ENCODE peak calls at places on chromosomes 5 and 9, in nine cellular contexts. One of them, this sample, is unnamed.

GRCh38 chr5:114055318-114055788 is 306.5 kb upstream of the KCNN2 start:
- DNase-seq in adipocyte: peak; percentile 90
- DNase-seq in naive thymus-derived CD4-positive, alpha-beta T cell: no peak
- DNase-seq in tibial nerve: no peak
- DNase-seq in HAP-1: peak; percentile 51
- DNase-seq in cardiac muscle cell: peak; percentile 95
- DNase-seq in lower lobe of right lung: peak; percentile 45
- DNase-seq in CD8-positive, alpha-beta T cell: no peak
- DNase-seq in breast epithelium: no peak
- DNase-seq in this sample: peak; percentile 66

GRCh38 chr5:168852329-168852728 is 273.2 kb upstream of the PANK3 start:
- DNase-seq in cardiac muscle cell: no peak
- DNase-seq in naive thymus-derived CD4-positive, alpha-beta T cell: no peak
- DNase-seq in adipocyte: no peak
- DNase-seq in tibial nerve: no peak
- DNase-seq in lower lobe of right lung: no peak
- DNase-seq in breast epithelium: no peak
- DNase-seq in HAP-1: no peak
- DNase-seq in CD8-positive, alpha-beta T cell: no peak
- DNase-seq in this sample: no peak

GRCh38 chr5:120405291-120405864 is 58.7 kb upstream of the PRR16 start:
- DNase-seq in HAP-1: no peak
- DNase-seq in breast epithelium: no peak
- DNase-seq in cardiac muscle cell: no peak
- DNase-seq in naive thymus-derived CD4-positive, alpha-beta T cell: no peak
- DNase-seq in lower lobe of right lung: no peak
- DNase-seq in tibial nerve: no peak
- DNase-seq in adipocyte: peak; percentile 80
- DNase-seq in CD8-positive, alpha-beta T cell: no peak
- DNase-seq in this sample: no peak

GRCh38 chr9:108297025-108297424 is 558.8 kb downstream of the ACTL7B start:
- DNase-seq in cardiac muscle cell: no peak
- DNase-seq in tibial nerve: peak; percentile 57
- DNase-seq in naive thymus-derived CD4-positive, alpha-beta T cell: no peak
- DNase-seq in HAP-1: no peak
- DNase-seq in breast epithelium: peak; percentile 43
- DNase-seq in lower lobe of right lung: peak; percentile 55
- DNase-seq in adipocyte: peak; percentile 86
- DNase-seq in CD8-positive, alpha-beta T cell: no peak
- DNase-seq in this sample: peak; percentile 63

GRCh38 chr9:119197858-119198607 is 171.2 kb downstream of the BRINP1 start:
- DNase-seq in tibial nerve: no peak
- DNase-seq in HAP-1: no peak
- DNase-seq in cardiac muscle cell: no peak
- DNase-seq in adipocyte: no peak
- DNase-seq in breast epithelium: no peak
- DNase-seq in naive thymus-derived CD4-positive, alpha-beta T cell: no peak
- DNase-seq in lower lobe of right lung: no peak
- DNase-seq in CD8-positive, alpha-beta T cell: no peak
- DNase-seq in this sample: no peak

GRCh38 chr5:32713396-32714381 is 2.6 kb downstream of the NPR3 start:
- DNase-seq in CD8-positive, alpha-beta T cell: no peak
- DNase-seq in breast epithelium: no peak
- DNase-seq in adipocyte: peak; percentile 77
- DNase-seq in HAP-1: no peak
- DNase-seq in tibial nerve: no peak
- DNase-seq in cardiac muscle cell: peak; percentile 30
- DNase-seq in naive thymus-derived CD4-positive, alpha-beta T cell: no peak
- DNase-seq in lower lobe of right lung: peak; percentile 60
- DNase-seq in this sample: peak; percentile 72

GRCh38 chr5:90528704-90529233 is 615 bp downstream of the LYSMD3 start:
- DNase-seq in breast epithelium: no peak
- DNase-seq in HAP-1: peak; percentile 24
- DNase-seq in lower lobe of right lung: no peak
- DNase-seq in naive thymus-derived CD4-positive, alpha-beta T cell: peak; percentile 64
- DNase-seq in adipocyte: peak; percentile 64
- DNase-seq in cardiac muscle cell: peak; percentile 39
- DNase-seq in CD8-positive, alpha-beta T cell: no peak
- DNase-seq in tibial nerve: no peak
- DNase-seq in this sample: no peak

GRCh38 chr5:149172261-149172660 is 31.0 kb downstream of the ABLIM3 start:
- DNase-seq in tibial nerve: no peak
- DNase-seq in CD8-positive, alpha-beta T cell: no peak
- DNase-seq in breast epithelium: no peak
- DNase-seq in lower lobe of right lung: no peak
- DNase-seq in cardiac muscle cell: no peak
- DNase-seq in HAP-1: no peak
- DNase-seq in naive thymus-derived CD4-positive, alpha-beta T cell: no peak
- DNase-seq in adipocyte: peak; percentile 80
- DNase-seq in this sample: no peak

GRCh38 chr5:62498961-62499360 is 79.7 kb upstream of the LRRC70 start:
- DNase-seq in lower lobe of right lung: no peak
- DNase-seq in tibial nerve: no peak
- DNase-seq in breast epithelium: no peak
- DNase-seq in naive thymus-derived CD4-positive, alpha-beta T cell: no peak
- DNase-seq in cardiac muscle cell: no peak
- DNase-seq in adipocyte: no peak
- DNase-seq in HAP-1: no peak
- DNase-seq in CD8-positive, alpha-beta T cell: no peak
- DNase-seq in this sample: no peak

GRCh38 chr5:131413605-131414559 is 150.0 kb downstream of the CDC42SE2 start:
- DNase-seq in naive thymus-derived CD4-positive, alpha-beta T cell: no peak
- DNase-seq in cardiac muscle cell: no peak
- DNase-seq in HAP-1: no peak
- DNase-seq in adipocyte: peak; percentile 37
- DNase-seq in tibial nerve: no peak
- DNase-seq in CD8-positive, alpha-beta T cell: no peak
- DNase-seq in breast epithelium: no peak
- DNase-seq in lower lobe of right lung: no peak
- DNase-seq in this sample: no peak

GRCh38 chr5:138545919-138546562 is 3.0 kb upstream of the ETF1 start:
- DNase-seq in lower lobe of right lung: no peak
- DNase-seq in CD8-positive, alpha-beta T cell: no peak
- DNase-seq in tibial nerve: no peak
- DNase-seq in adipocyte: no peak
- DNase-seq in cardiac muscle cell: no peak
- DNase-seq in HAP-1: no peak
- DNase-seq in breast epithelium: no peak
- DNase-seq in naive thymus-derived CD4-positive, alpha-beta T cell: no peak
- DNase-seq in this sample: no peak

GRCh38 chr5:9058161-9058560 is 487.7 kb downstream of the SEMA5A start:
- DNase-seq in naive thymus-derived CD4-positive, alpha-beta T cell: no peak
- DNase-seq in breast epithelium: no peak
- DNase-seq in adipocyte: no peak
- DNase-seq in tibial nerve: no peak
- DNase-seq in lower lobe of right lung: no peak
- DNase-seq in HAP-1: no peak
- DNase-seq in cardiac muscle cell: no peak
- DNase-seq in CD8-positive, alpha-beta T cell: no peak
- DNase-seq in this sample: no peak
- H3K9me3 ChIP-seq in naive thymus-derived CD4-positive, alpha-beta T cell: no peaks in the 10 kb centered on the region
- H3K9me3 ChIP-seq in breast epithelium: no peaks in the 10 kb centered on the region
- H3K9me3 ChIP-seq in adipocyte: no peaks in the 10 kb centered on the region
- H3K9me3 ChIP-seq in tibial nerve: no peaks in the 10 kb centered on the region
- H3K9me3 ChIP-seq in lower lobe of right lung: no peaks in the 10 kb centered on the region
- H3K9me3 ChIP-seq in HAP-1: no peaks in the 10 kb centered on the region
- H3K9me3 ChIP-seq in cardiac muscle cell: no peaks in the 10 kb centered on the region
- H3K9me3 ChIP-seq in CD8-positive, alpha-beta T cell: no peaks in the 10 kb centered on the region
- H3K9me3 ChIP-seq in this sample: no peaks in the 10 kb centered on the region

DNA sequence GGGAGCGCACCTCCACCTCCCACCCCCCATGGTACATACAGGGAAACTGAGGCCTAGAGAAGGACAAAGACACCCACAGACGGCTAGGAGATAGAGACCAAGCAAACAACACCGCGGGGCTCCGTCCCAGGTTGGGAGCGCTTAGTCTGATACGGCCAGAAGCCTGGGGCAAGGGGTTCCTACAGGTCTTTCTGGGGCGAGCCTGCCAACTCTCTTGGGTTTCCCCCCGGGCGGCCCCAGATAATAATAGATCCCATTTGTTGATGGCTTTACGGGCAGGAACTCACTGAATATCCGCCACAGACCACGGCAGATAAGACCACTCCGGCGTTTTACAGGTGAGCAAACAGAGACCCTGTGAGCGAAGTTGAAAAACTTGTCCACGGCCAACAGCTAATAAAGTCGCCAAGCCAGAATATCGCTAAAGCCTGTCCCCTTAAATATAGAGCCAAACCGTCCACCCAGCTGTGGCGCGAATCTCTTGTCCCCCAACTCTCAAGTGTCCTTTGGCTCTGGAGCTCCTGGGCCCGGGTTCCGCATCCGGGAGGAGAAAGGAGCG is 5.1 kb upstream of the EBF1 start:
- DNase-seq in tibial nerve: no peak
- DNase-seq in HAP-1: no peak
- DNase-seq in breast epithelium: no peak
- DNase-seq in CD8-positive, alpha-beta T cell: no peak
- DNase-seq in naive thymus-derived CD4-positive, alpha-beta T cell: no peak
- DNase-seq in lower lobe of right lung: no peak
- DNase-seq in cardiac muscle cell: no peak
- DNase-seq in adipocyte: no peak
- DNase-seq in this sample: no peak
- H3K4me3 ChIP-seq in tibial nerve: no peak overlapping the region
- H3K4me3 ChIP-seq in HAP-1: no peak overlapping the region
- H3K4me3 ChIP-seq in breast epithelium: no peak overlapping the region
- H3K4me3 ChIP-seq in CD8-positive, alpha-beta T cell: no peak overlapping the region
- H3K4me3 ChIP-seq in naive thymus-derived CD4-positive, alpha-beta T cell: no peak overlapping the region
- H3K4me3 ChIP-seq in lower lobe of right lung: no peak overlapping the region
- H3K4me3 ChIP-seq in cardiac muscle cell: peak overlapping the region; percentile 19
- H3K4me3 ChIP-seq in adipocyte: no peak overlapping the region
- H3K4me3 ChIP-seq in this sample: peak overlapping the region; percentile 10

GRCh38 chr9:111548623-111549022 is 23.6 kb downstream of the ZNF483 start:
- DNase-seq in breast epithelium: no peak
- DNase-seq in tibial nerve: no peak
- DNase-seq in naive thymus-derived CD4-positive, alpha-beta T cell: no peak
- DNase-seq in adipocyte: no peak
- DNase-seq in HAP-1: no peak
- DNase-seq in cardiac muscle cell: no peak
- DNase-seq in CD8-positive, alpha-beta T cell: no peak
- DNase-seq in lower lobe of right lung: no peak
- DNase-seq in this sample: no peak
- H3K9me3 ChIP-seq in breast epithelium: peaks cover 79% of the 10 kb centered on the region
- H3K9me3 ChIP-seq in tibial nerve: peaks cover 13% of the 10 kb centered on the region
- H3K9me3 ChIP-seq in naive thymus-derived CD4-positive, alpha-beta T cell: peaks cover 4% of the 10 kb centered on the region
- H3K9me3 ChIP-seq in adipocyte: peaks cover 100% of the 10 kb centered on the region
- H3K9me3 ChIP-seq in HAP-1: peaks cover 17% of the 10 kb centered on the region
- H3K9me3 ChIP-seq in cardiac muscle cell: peaks cover 8% of the 10 kb centered on the region
- H3K9me3 ChIP-seq in CD8-positive, alpha-beta T cell: peaks cover 33% of the 10 kb centered on the region
- H3K9me3 ChIP-seq in lower lobe of right lung: peaks cover 93% of the 10 kb centered on the region
- H3K9me3 ChIP-seq in this sample: peaks cover 93% of the 10 kb centered on the region

GRCh38 chr5:150670275-150670960 is 9.4 kb downstream of the MYOZ3 start:
- DNase-seq in HAP-1: peak; percentile 74
- DNase-seq in naive thymus-derived CD4-positive, alpha-beta T cell: no peak
- DNase-seq in breast epithelium: peak; percentile 3
- DNase-seq in adipocyte: no peak
- DNase-seq in cardiac muscle cell: no peak
- DNase-seq in lower lobe of right lung: no peak
- DNase-seq in CD8-positive, alpha-beta T cell: no peak
- DNase-seq in tibial nerve: no peak
- DNase-seq in this sample: no peak

GRCh38 chr5:150672884-150673275 is 11.8 kb downstream of the MYOZ3 start:
- DNase-seq in HAP-1: no peak
- DNase-seq in cardiac muscle cell: no peak
- DNase-seq in naive thymus-derived CD4-positive, alpha-beta T cell: no peak
- DNase-seq in tibial nerve: no peak
- DNase-seq in lower lobe of right lung: no peak
- DNase-seq in CD8-positive, alpha-beta T cell: no peak
- DNase-seq in adipocyte: no peak
- DNase-seq in breast epithelium: no peak
- DNase-seq in this sample: no peak

GRCh38 chr5:150672237-150672883 is 11.3 kb downstream of the MYOZ3 start:
- DNase-seq in CD8-positive, alpha-beta T cell: no peak
- DNase-seq in naive thymus-derived CD4-positive, alpha-beta T cell: peak; percentile 18
- DNase-seq in tibial nerve: no peak
- DNase-seq in lower lobe of right lung: no peak
- DNase-seq in cardiac muscle cell: peak; percentile 53
- DNase-seq in adipocyte: peak; percentile 45
- DNase-seq in HAP-1: peak; percentile 53
- DNase-seq in breast epithelium: peak; percentile 70
- DNase-seq in this sample: peak; percentile 75

GRCh38 chr5:150670961-150671337 is 9.9 kb downstream of the MYOZ3 start:
- DNase-seq in HAP-1: no peak
- DNase-seq in adipocyte: no peak
- DNase-seq in CD8-positive, alpha-beta T cell: no peak
- DNase-seq in lower lobe of right lung: no peak
- DNase-seq in naive thymus-derived CD4-positive, alpha-beta T cell: no peak
- DNase-seq in cardiac muscle cell: no peak
- DNase-seq in tibial nerve: no peak
- DNase-seq in breast epithelium: peak; percentile 7
- DNase-seq in this sample: no peak

GRCh38 chr5:150671509-150672236 is 10.6 kb downstream of the MYOZ3 start:
- DNase-seq in lower lobe of right lung: no peak
- DNase-seq in CD8-positive, alpha-beta T cell: no peak
- DNase-seq in adipocyte: peak; percentile 12
- DNase-seq in cardiac muscle cell: peak; percentile 26
- DNase-seq in HAP-1: peak; percentile 22
- DNase-seq in tibial nerve: no peak
- DNase-seq in breast epithelium: no peak
- DNase-seq in naive thymus-derived CD4-positive, alpha-beta T cell: no peak
- DNase-seq in this sample: no peak
- H3K4me3 ChIP-seq in lower lobe of right lung: peak overlapping the region; percentile 64
- H3K4me3 ChIP-seq in CD8-positive, alpha-beta T cell: peak overlapping the region; percentile 69
- H3K4me3 ChIP-seq in adipocyte: peak overlapping the region; percentile 70
- H3K4me3 ChIP-seq in cardiac muscle cell: peak overlapping the region; percentile 56
- H3K4me3 ChIP-seq in HAP-1: peak overlapping the region; percentile 70
- H3K4me3 ChIP-seq in tibial nerve: peak overlapping the region; percentile 32
- H3K4me3 ChIP-seq in breast epithelium: peak overlapping the region; percentile 82
- H3K4me3 ChIP-seq in naive thymus-derived CD4-positive, alpha-beta T cell: peak overlapping the region; percentile 56
- H3K4me3 ChIP-seq in this sample: peak overlapping the region; percentile 60